ENCODE peak calls at places on chromosomes 5 and 9, in six cellular contexts. I, Z, N, D, O and X are unnamed samples.

GRCh38 chr9:121650220-121651013 is 1.0 kb upstream of the DAB2IP start:
- DNase-seq in I (peak), Z (peak), N (peak), D (no peak), O (peak), X (no peak)

GRCh38 chr9:129394011-129394919 is 216.2 kb upstream of the IER5L start:
- DNase-seq in I (peak), Z (no peak), N (no peak), D (no peak), O (no peak), X (no peak)

GRCh38 chr5:53601570-53601969 is 41.1 kb downstream of the NDUFS4 start:
- DNase-seq in I (no peak), Z (no peak), N (peak), D (no peak), O (no peak), X (no peak)

GRCh38 chr5:125928663-125929062 is 494.5 kb upstream of the GRAMD2B start:
- DNase-seq in I (no peak), Z (no peak), N (no peak), D (no peak), O (no peak), X (no peak)

GRCh38 chr5:82406200-82406773 is 128.1 kb upstream of the RPS23 start:
- DNase-seq in I (no peak), Z (no peak), N (no peak), D (no peak), O (peak), X (peak)

GRCh38 chr5:178487911-178488310 is 102.3 kb downstream of the COL23A1 start:
- DNase-seq in I (no peak), Z (peak), N (no peak), D (no peak), O (no peak), X (no peak)

GRCh38 chr5:121949885-121950284 is 11.9 kb upstream of the SRFBP1 start:
- DNase-seq in I (peak), Z (peak), N (no peak), D (no peak), O (peak), X (peak)

GRCh38 chr5:173917788-173918786 is 29.9 kb downstream of the CPEB4 start:
- DNase-seq in I (no peak), Z (peak), N (peak), D (peak), O (peak), X (peak)

GRCh38 chr5:123717139-123717538 is 205.2 kb downstream of the CSNK1G3 start:
- DNase-seq in I (no peak), Z (no peak), N (no peak), D (no peak), O (peak), X (no peak)